ENCODE peak calls at places on chromosomes 5 and 9, in ten cellular contexts. U is A549, V is IMR-90, H is ovary, Q is HCT116, X is adrenal gland, G is transverse colon, K is spleen, F is tibial nerve, L is body of pancreas. W is an unnamed sample.

GRCh38 chr5:75306746-75307145 is 30.3 kb upstream of the HMGCR start:
- DNase-seq in U (no peak), V (no peak), H (no peak), Q (no peak), X (peak; percentile 89), G (no peak), K (no peak), F (no peak), L (no peak), W (no peak)

GRCh38 chr9:78144663-78145377 is 91.1 kb upstream of the CEP78 start:
- DNase-seq in U (no peak), V (no peak), H (no peak), Q (no peak), X (peak; percentile 24), G (no peak), K (no peak), F (no peak), L (no peak), W (no peak)

GRCh38 chr5:136686192-136686872 is 321.0 kb upstream of the TRPC7 start:
- DNase-seq in U (no peak), V (peak; percentile 26), H (no peak), Q (no peak), X (no peak), G (no peak), K (no peak), F (no peak), L (no peak), W (no peak)

GRCh38 chr9:5820425-5820824 is 12.5 kb downstream of the ERMP1 start:
- DNase-seq in U (no peak), V (no peak), H (no peak), Q (no peak), X (no peak), G (no peak), K (no peak), F (no peak), L (no peak), W (no peak)

GRCh38 chr5:35924122-35924949 is 14.1 kb downstream of the CAPSL start:
- DNase-seq in U (no peak), V (peak; percentile 85), H (no peak), Q (no peak), X (no peak), G (no peak), K (no peak), F (no peak), L (no peak), W (no peak)

GRCh38 chr5:74903165-74903787 is 37.1 kb upstream of the FAM169A start:
- DNase-seq in U (peak; percentile 25), V (no peak), H (no peak), Q (peak; percentile 72), X (peak; percentile 48), G (peak; percentile 71), K (no peak), F (no peak), L (peak; percentile 64), W (no peak)

GRCh38 chr5:157944938-157945337 is 86.0 kb upstream of the CLINT1 start:
- DNase-seq in U (no peak), V (no peak), H (no peak), Q (no peak), X (no peak), G (no peak), K (no peak), F (no peak), L (no peak), W (no peak)

GRCh38 chr9:127555830-127556820 is 56.0 kb upstream of the STXBP1 start:
- DNase-seq in U (peak; percentile 96), V (peak; percentile 96), H (peak; percentile 88), Q (peak; percentile 80), X (peak; percentile 94), G (peak; percentile 75), K (no peak), F (no peak), L (peak; percentile 75), W (peak; percentile 40)

GRCh38 chr5:132446621-132447020 is 44.0 kb downstream of the IRF1 start:
- DNase-seq in U (no peak), V (peak; percentile 75), H (peak; percentile 88), Q (no peak), X (peak; percentile 90), G (peak; percentile 66), K (no peak), F (peak; percentile 73), L (peak; percentile 83), W (peak; percentile 91)

GRCh38 chr9:117164512-117164911 is 250.3 kb downstream of the ASTN2 start:
- DNase-seq in U (no peak), V (no peak), H (no peak), Q (no peak), X (no peak), G (no peak), K (no peak), F (no peak), L (no peak), W (no peak)

GRCh38 chr5:73625905-73626811 is at the start of gene ARHGEF28:
- DNase-seq in U (peak; percentile 73), V (peak; percentile 28), H (peak; percentile 58), Q (no peak), X (peak; percentile 85), G (peak; percentile 79), K (peak; percentile 83), F (peak; percentile 46), L (peak; percentile 87), W (peak; percentile 42)

GRCh38 chr9:93667627-93668026 is 91.2 kb downstream of the PHF2 start:
- DNase-seq in U (no peak), V (no peak), H (no peak), Q (no peak), X (no peak), G (peak; percentile 4), K (peak; percentile 53), F (no peak), L (peak; percentile 7), W (peak; percentile 4)

GRCh38 chr5:75052461-75053285 is at the start of gene GCNT4:
- DNase-seq in U (peak; percentile 29), V (peak; percentile 36), H (peak; percentile 39), Q (no peak), X (peak; percentile 55), G (peak; percentile 38), K (peak; percentile 84), F (no peak), L (peak; percentile 60), W (peak; percentile 26)

GRCh38 chr5:19256036-19256435 is 732.0 kb downstream of the CDH18 start:
- DNase-seq in U (no peak), V (no peak), H (no peak), Q (no peak), X (no peak), G (no peak), K (no peak), F (no peak), L (no peak), W (no peak)

GRCh38 chr5:146906803-146907202 is 28.2 kb upstream of the PPP2R2B start:
- DNase-seq in U (no peak), V (no peak), H (no peak), Q (peak; percentile 24), X (no peak), G (no peak), K (no peak), F (no peak), L (no peak), W (no peak)
- TF ChIP-seq CTCF in U (no peak), V (no peak), H (no peak), Q (peak; percentile 18), X (no peak), G (no peak), K (no peak), F (no peak), L (no peak), W (no peak)

GRCh38 chr9:137302176-137303030 is at the start of gene NRARP:
- DNase-seq in U (peak; percentile 77), V (peak; percentile 64), H (peak; percentile 87), Q (peak; percentile 60), X (peak; percentile 88), G (peak; percentile 95), K (peak; percentile 96), F (peak; percentile 68), L (peak; percentile 92), W (peak; percentile 50)
- TF ChIP-seq POLR2A in U (peak; percentile 97), V (peak; percentile 25), H (no peak), Q (peak; percentile 94), X (peak; percentile 43), G (peak; percentile 65), K (no peak), F (no peak), L (peak; percentile 67), W (peak; percentile 64)

DNA sequence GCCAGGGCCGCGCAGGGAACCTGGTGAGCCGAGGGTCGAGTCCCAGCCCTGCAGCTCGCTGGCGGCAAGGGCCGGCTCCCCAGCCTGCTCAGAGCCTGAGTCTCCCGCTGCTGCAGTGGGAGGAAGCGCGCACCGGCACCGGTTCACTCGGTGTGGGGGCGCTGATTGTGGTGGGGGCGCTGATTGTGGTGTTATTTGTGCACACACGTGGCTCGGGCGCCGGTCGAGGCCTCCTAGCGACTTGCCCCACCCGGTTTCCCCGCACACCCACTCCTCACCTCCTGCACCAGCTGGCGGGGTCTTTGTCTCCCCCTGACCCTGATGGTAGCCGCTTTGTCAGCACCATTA is 266.7 kb downstream of the NSG2 start:
- DNase-seq in U (no peak), V (no peak), H (no peak), Q (no peak), X (no peak), G (no peak), K (no peak), F (no peak), L (no peak), W (no peak)
- TF ChIP-seq CTCF in U (no peak), V (no peak), H (peak; percentile 13), Q (no peak), X (no peak), G (no peak), K (no peak), F (no peak), L (no peak), W (no peak)

GRCh38 chr9:130501645-130502044 is 56.9 kb downstream of the ASS1 start:
- DNase-seq in U (no peak), V (no peak), H (no peak), Q (no peak), X (no peak), G (no peak), K (no peak), F (no peak), L (no peak), W (no peak)

GRCh38 chr9:130498298-130498917 is 53.6 kb downstream of the ASS1 start:
- DNase-seq in U (no peak), V (no peak), H (no peak), Q (no peak), X (peak; percentile 40), G (no peak), K (no peak), F (no peak), L (no peak), W (no peak)

GRCh38 chr9:130500340-130500771 is 55.6 kb downstream of the ASS1 start:
- DNase-seq in U (no peak), V (no peak), H (no peak), Q (no peak), X (no peak), G (peak; percentile 33), K (no peak), F (no peak), L (peak; percentile 41), W (no peak)

GRCh38 chr9:130498918-130499698 is 54.3 kb downstream of the ASS1 start:
- DNase-seq in U (no peak), V (no peak), H (no peak), Q (no peak), X (peak; percentile 71), G (no peak), K (no peak), F (no peak), L (peak; percentile 30), W (no peak)

DNA sequence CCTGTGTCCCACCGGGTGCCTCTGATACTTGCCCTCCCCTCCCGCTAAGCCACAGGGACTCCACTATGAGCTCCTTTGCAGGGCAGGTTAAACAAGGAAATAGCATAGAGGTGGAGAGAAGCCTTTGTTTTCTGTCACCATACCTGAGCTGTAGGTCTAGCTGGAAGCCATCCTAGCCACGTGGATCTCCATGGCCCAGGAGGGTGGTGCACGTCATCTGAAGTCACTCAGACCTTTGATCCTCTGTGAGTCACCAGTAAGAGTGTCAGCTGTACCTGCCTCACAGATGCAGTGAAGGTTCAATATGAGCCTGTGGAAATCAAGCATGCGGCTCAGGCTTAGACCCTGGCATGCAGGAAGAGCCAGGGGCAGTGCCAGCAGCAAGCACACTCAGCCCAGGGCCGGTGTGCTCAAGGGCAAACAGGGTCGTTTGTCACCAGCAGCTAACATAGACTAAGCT is 55.1 kb downstream of the ASS1 start:
- DNase-seq in U (peak; percentile 58), V (no peak), H (no peak), Q (peak; percentile 68), X (peak; percentile 64), G (peak; percentile 80), K (no peak), F (no peak), L (peak; percentile 86), W (no peak)
- TF ChIP-seq POLR2A in U (no peak), V (no peak), H (no peak), Q (no peak), X (no peak), G (no peak), K (no peak), F (no peak), L (no peak), W (no peak)

W was measured in gastrocnemius medialis.